ENCODE peak calls at places on chromosomes 3 and 15, in eight cellular contexts. R is amniotic epithelial cell; N is HEK293T; T is GM23338; V is T-helper 22 cell; S is GM12891; Z is CD4-positive, alpha-beta memory T cell; E is tibial artery. J is an unnamed sample.
A peak's percentile ranks its signal among the peaks of the same experiment; 100 is the strongest.

GRCh38 chr3:149589332-149589731 is 68.5 kb downstream of the WWTR1 start:
- DNase-seq in R (peak; percentile 78), N (no peak), T (no peak), V (no peak), S (no peak), Z (no peak), E (no peak), J (peak; percentile 30)

GRCh38 chr3:128969993-128970740 is 23.7 kb downstream of the CFAP92 start:
- DNase-seq in R (peak; percentile 20), N (peak; percentile 57), T (peak; percentile 78), V (peak; percentile 16), S (no peak), Z (peak; percentile 58), E (peak; percentile 35), J (peak; percentile 61)

GRCh38 chr3:127749787-127750225 is 72.5 kb downstream of the MGLL start:
- DNase-seq in R (no peak), N (peak; percentile 23), T (peak; percentile 21), V (no peak), S (no peak), Z (no peak), E (no peak), J (peak; percentile 44)

GRCh38 chr3:11736136-11736833 is 92.6 kb upstream of the VGLL4 start:
- DNase-seq in R (no peak), N (no peak), T (no peak), V (no peak), S (no peak), Z (no peak), E (no peak), J (no peak)

GRCh38 chr3:31251083-31251482 is 281.6 kb upstream of the STT3B start:
- DNase-seq in R (no peak), N (no peak), T (no peak), V (no peak), S (no peak), Z (no peak), E (no peak), J (no peak)

GRCh38 chr3:182795383-182795782 is 2.1 kb downstream of the ATP11B start:
- DNase-seq in R (peak; percentile 37), N (peak; percentile 12), T (no peak), V (peak; percentile 30), S (peak; percentile 12), Z (peak; percentile 74), E (no peak), J (peak; percentile 80)

GRCh38 chr15:34984884-34985630 is 3.0 kb downstream of the ZNF770 start:
- DNase-seq in R (peak; percentile 79), N (no peak), T (no peak), V (no peak), S (no peak), Z (no peak), E (no peak), J (peak; percentile 18)

GRCh38 chr3:12935023-12935860 is 93.9 kb upstream of the RPL32 start:
- DNase-seq in R (no peak), N (no peak), T (no peak), V (no peak), S (no peak), Z (no peak), E (no peak), J (no peak)

GRCh38 chr3:3665546-3665945 is 133.7 kb upstream of the LRRN1 start:
- DNase-seq in R (no peak), N (no peak), T (no peak), V (no peak), S (no peak), Z (no peak), E (no peak), J (no peak)

GRCh38 chr3:44992555-44993470 is 16.8 kb downstream of the EXOSC7 start:
- DNase-seq in R (no peak), N (peak; percentile 62), T (peak; percentile 77), V (no peak), S (no peak), Z (no peak), E (no peak), J (peak; percentile 17)